ENCODE peak calls at places on chromosomes 11 and 22, in five cellular contexts. One of them, this sample, is unnamed.

GRCh38 chr11:133892584-133893380 is 47.5 kb upstream of the SPATA19 start:
- DNase-seq in SW 1271: no peak
- DNase-seq in lower lobe of right lung: no peak
- DNase-seq in left ventricle myocardium inferior: no peak
- DNase-seq in NCI-H69: no peak
- DNase-seq in this sample: no peak

GRCh38 chr11:130470832-130471706 is 22.6 kb downstream of the ADAMTS15 start:
- DNase-seq in NCI-H69: no peak
- DNase-seq in left ventricle myocardium inferior: no peak
- DNase-seq in lower lobe of right lung: no peak
- DNase-seq in SW 1271: no peak
- DNase-seq in this sample: no peak

GRCh38 chr22:20979243-20979809 is 2.8 kb upstream of the LZTR1 start:
- DNase-seq in lower lobe of right lung: peak
- DNase-seq in left ventricle myocardium inferior: peak
- DNase-seq in NCI-H69: peak
- DNase-seq in SW 1271: no peak
- DNase-seq in this sample: no peak

GRCh38 chr11:33891714-33892327 is at the start of gene LMO2:
- DNase-seq in left ventricle myocardium inferior: no peak
- DNase-seq in NCI-H69: peak
- DNase-seq in lower lobe of right lung: no peak
- DNase-seq in SW 1271: no peak
- DNase-seq in this sample: peak

GRCh38 chr11:19605500-19606371 is 106.9 kb upstream of the NAV2 start:
- DNase-seq in NCI-H69: peak
- DNase-seq in lower lobe of right lung: no peak
- DNase-seq in left ventricle myocardium inferior: no peak
- DNase-seq in SW 1271: no peak
- DNase-seq in this sample: no peak

GRCh38 chr22:37388538-37388937 is 38.7 kb downstream of the ELFN2 start:
- DNase-seq in SW 1271: no peak
- DNase-seq in lower lobe of right lung: no peak
- DNase-seq in NCI-H69: no peak
- DNase-seq in left ventricle myocardium inferior: no peak
- DNase-seq in this sample: no peak

GRCh38 chr11:32068134-32068533 is 22.7 kb upstream of the RCN1 start:
- DNase-seq in SW 1271: no peak
- DNase-seq in NCI-H69: no peak
- DNase-seq in left ventricle myocardium inferior: no peak
- DNase-seq in lower lobe of right lung: no peak
- DNase-seq in this sample: no peak

GRCh38 chr11:86955674-86956522 is 703 bp upstream of the FZD4 start:
- DNase-seq in left ventricle myocardium inferior: peak
- DNase-seq in lower lobe of right lung: peak
- DNase-seq in NCI-H69: peak
- DNase-seq in SW 1271: peak
- DNase-seq in this sample: peak

GRCh38 chr11:64284048-64284961 is at the start of gene BAD:
- DNase-seq in left ventricle myocardium inferior: peak
- DNase-seq in lower lobe of right lung: peak
- DNase-seq in NCI-H69: peak
- DNase-seq in SW 1271: peak
- DNase-seq in this sample: peak

GRCh38 chr22:30305519-30305905 is 16.2 kb upstream of the CASTOR1 start:
- DNase-seq in SW 1271: no peak
- DNase-seq in lower lobe of right lung: no peak
- DNase-seq in NCI-H69: no peak
- DNase-seq in left ventricle myocardium inferior: peak
- DNase-seq in this sample: no peak